ENCODE peak calls at places on chromosome 5, in five cellular contexts. L is PC-9; U is NCI-H524; N is bronchial epithelial cell; G is activated naive CD8-positive, alpha-beta T cell treated with anti-CD3 and anti-CD28 coated beads, Interleukin-2, amount 50 U/mL, for 16 hours. C is an unnamed sample.

GRCh38 chr5:7671420-7671819 is 179.5 kb downstream of the CFAP90 start:
- DNase-seq in L (no peak), N (no peak), G (no peak), U (no peak), C (no peak)

GRCh38 chr5:60332244-60333018 is 367.5 kb downstream of the DEPDC1B start:
- DNase-seq in G (no peak), N (peak; percentile 94), U (no peak), L (no peak), C (peak; percentile 40)

GRCh38 chr5:56610093-56610698 is 205.2 kb upstream of the MAP3K1 start:
- DNase-seq in G (no peak), N (peak; percentile 86), L (no peak), U (no peak), C (no peak)

GRCh38 chr5:121805931-121806330 is 45.8 kb upstream of the FTMT start:
- DNase-seq in G (no peak), L (no peak), N (no peak), U (peak; percentile 30), C (peak; percentile 69)

GRCh38 chr5:165495829-165496380 is 1990.5 kb downstream of the MAT2B start:
- DNase-seq in U (no peak), N (no peak), G (no peak), L (no peak), C (peak; percentile 4)

GRCh38 chr5:59709833-59710232 is 183.7 kb downstream of the PDE4D start:
- DNase-seq in L (no peak), U (no peak), N (peak; percentile 77), G (no peak), C (peak; percentile 47)

GRCh38 chr5:172943283-172943841 is 15.9 kb upstream of the RPL26L1 start:
- DNase-seq in N (no peak), G (no peak), L (no peak), U (no peak), C (peak; percentile 62)

GRCh38 chr5:1068895-1069719 is 42.8 kb downstream of the SLC12A7 start:
- DNase-seq in U (no peak), N (no peak), G (no peak), L (no peak), C (no peak)

GRCh38 chr5:116502097-116502496 is 72.5 kb downstream of the SEMA6A start:
- DNase-seq in N (no peak), U (no peak), L (no peak), G (no peak), C (no peak)

GRCh38 chr5:106873558-106873957 is 797.2 kb downstream of the EFNA5 start:
- DNase-seq in N (peak; percentile 59), U (no peak), L (no peak), G (no peak), C (no peak)

GRCh38 chr5:72282878-72283277 is 37.2 kb downstream of the MRPS27 start:
- DNase-seq in N (no peak), L (no peak), U (no peak), G (no peak), C (peak; percentile 62)

GRCh38 chr5:143244000-143244736 is 159.3 kb downstream of the NR3C1 start:
- DNase-seq in G (no peak), N (peak; percentile 97), L (peak; percentile 84), U (peak; percentile 28), C (peak; percentile 97)

GRCh38 chr5:173020154-173020581 is 36.0 kb upstream of the CREBRF start:
- DNase-seq in N (no peak), G (no peak), U (no peak), L (no peak), C (no peak)

GRCh38 chr5:100406640-100407039 is 128.5 kb upstream of the FAM174A start:
- DNase-seq in N (no peak), G (no peak), L (no peak), U (no peak), C (no peak)